ENCODE peak calls at places on chromosome 17, in eight cellular contexts. I is T-helper 2 cell; C is effector CD4-positive, alpha-beta T cell; A is EL; W is GM23338; B is stimulated activated CD4-positive, alpha-beta T cell treated with anti-CD3 and anti-CD28 coated beads, TNF-alpha, amount 100 ng/mL, for 1 hour; X is neural crest cell; Z is GM04504. S is an unnamed sample.

GRCh38 chr17:79211061-79211770 is 136.6 kb downstream of the ENGASE start:
- DNase-seq in I (no peak), C (no peak), A (no peak), W (no peak), B (no peak), X (no peak), Z (no peak), S (no peak)

GRCh38 chr17:40298726-40299125 is 10.3 kb upstream of the RARA start:
- DNase-seq in I (no peak), C (no peak), A (no peak), W (no peak), B (no peak), X (no peak), Z (no peak), S (no peak)

GRCh38 chr17:8109669-8110455 is 8.5 kb downstream of the ALOXE3 start:
- DNase-seq in I (peak; percentile 67), C (peak; percentile 80), A (peak; percentile 27), W (peak; percentile 91), B (peak; percentile 52), X (peak; percentile 50), Z (no peak), S (peak; percentile 87)

GRCh38 chr17:54992797-54993639 is 24.5 kb downstream of the STXBP4 start:
- DNase-seq in I (peak; percentile 62), C (peak; percentile 5), A (peak; percentile 44), W (peak; percentile 86), B (no peak), X (no peak), Z (peak; percentile 15), S (no peak)

GRCh38 chr17:31126318-31126717 is 31.5 kb downstream of the NF1 start:
- DNase-seq in I (no peak), C (no peak), A (no peak), W (no peak), B (no peak), X (no peak), Z (no peak), S (no peak)

GRCh38 chr17:29588561-29589411 is 662 bp downstream of the GIT1 start:
- DNase-seq in I (peak; percentile 56), C (peak; percentile 40), A (peak; percentile 49), W (peak; percentile 63), B (no peak), X (no peak), Z (no peak), S (peak; percentile 35)

GRCh38 chr17:59846391-59847165 is 46.2 kb downstream of the TUBD1 start:
- DNase-seq in I (peak; percentile 80), C (no peak), A (peak; percentile 52), W (peak; percentile 62), B (no peak), X (no peak), Z (no peak), S (no peak)

GRCh38 chr17:62179525-62180161 is 114.6 kb upstream of the MED13 start:
- DNase-seq in I (no peak), C (no peak), A (peak; percentile 86), W (no peak), B (no peak), X (no peak), Z (peak; percentile 29), S (no peak)

S was measured in naive thymus-derived CD8-positive, alpha-beta T cell.